ENCODE peak calls at places on chromosomes 7 and 10, in seven cellular contexts. B is GM03348; O is stimulated activated CD8-positive, alpha-beta memory T cell treated with anti-CD3 and anti-CD28 coated beads, Interleukin-4, amount 100 ng/mL, for 4 hours; D is fibroblast of mammary gland; T is germinal center; A is cardiac fibroblast; E is COLO829. G is an unnamed sample.

GRCh38 chr10:102812213-102812876 is 24.9 kb downstream of the CYP17A1 start:
- DNase-seq in B (no peak), O (no peak), E (no peak), A (peak; percentile 25), D (no peak), T (no peak), G (no peak)

GRCh38 chr7:48309720-48310119 is 138.5 kb downstream of the ABCA13 start:
- DNase-seq in D (no peak), T (no peak), E (no peak), A (no peak), B (no peak), O (no peak), G (no peak)

GRCh38 chr10:86372119-86372784 is 5.7 kb upstream of the GRID1 start:
- DNase-seq in B (no peak), A (no peak), E (no peak), T (no peak), D (no peak), O (no peak), G (no peak)

GRCh38 chr7:68401313-68401712 is 1197.0 kb upstream of the AUTS2 start:
- DNase-seq in D (no peak), A (no peak), O (no peak), E (no peak), B (no peak), T (no peak), G (no peak)

GRCh38 chr7:102214477-102215072 is 72.1 kb upstream of the SH2B2 start:
- DNase-seq in T (no peak), A (no peak), B (no peak), E (no peak), O (no peak), D (no peak), G (no peak)

GRCh38 chr7:87600130-87601124 is at the start of gene ABCB1:
- DNase-seq in B (peak; percentile 71), D (peak; percentile 40), E (peak; percentile 45), A (peak; percentile 15), T (peak; percentile 31), O (peak; percentile 10), G (peak; percentile 14)

GRCh38 chr7:100584677-100585510 is 1.0 kb downstream of the LRCH4 start:
- DNase-seq in B (peak; percentile 57), O (no peak), E (peak; percentile 45), T (no peak), D (peak; percentile 75), A (peak; percentile 94), G (no peak)

GRCh38 chr10:47034511-47035051 is 123.4 kb downstream of the PTPN20 start:
- DNase-seq in D (no peak), A (no peak), B (no peak), T (no peak), E (no peak), O (no peak), G (no peak)

GRCh38 chr10:72126184-72126871 is 38.0 kb upstream of the SPOCK2 start:
- DNase-seq in A (peak; percentile 82), O (no peak), B (peak; percentile 39), D (peak; percentile 78), E (no peak), T (no peak), G (no peak)

GRCh38 chr10:31678139-31678536 is 250.5 kb downstream of the ARHGAP12 start:
- DNase-seq in D (no peak), B (no peak), O (no peak), A (no peak), T (no peak), E (no peak), G (no peak)

GRCh38 chr7:112101083-112101846 is 104.9 kb downstream of the DOCK4 start:
- DNase-seq in B (no peak), A (no peak), E (no peak), D (no peak), T (no peak), O (no peak), G (no peak)

GRCh38 chr10:14259696-14260595 is 70.8 kb downstream of the FRMD4A start:
- DNase-seq in A (no peak), T (no peak), E (no peak), B (peak; percentile 44), D (peak; percentile 46), O (no peak), G (no peak)